ENCODE peak calls at places on chromosomes 5 and 9, in four cellular contexts. B, V, U and Z are unnamed samples.

GRCh38 chr5:95937607-95938152 is 24.0 kb downstream of the ELL2 start:
- DNase-seq in B (no peak), V (no peak), U (no peak), Z (no peak)

GRCh38 chr5:133957080-133957479 is 11.3 kb downstream of the C5orf15 start:
- DNase-seq in B (no peak), V (no peak), U (no peak), Z (no peak)

GRCh38 chr5:53679261-53679660 is 118.8 kb downstream of the NDUFS4 start:
- DNase-seq in B (no peak), V (no peak), U (no peak), Z (peak)

GRCh38 chr5:8188874-8189588 is 320.1 kb downstream of the MTRR start:
- DNase-seq in B (no peak), V (no peak), U (no peak), Z (no peak)

GRCh38 chr5:131536211-131536826 is 98.7 kb downstream of the RAPGEF6 start:
- DNase-seq in B (no peak), V (no peak), U (no peak), Z (peak)

GRCh38 chr9:37944671-37945481 is 40.9 kb upstream of the SLC25A51 start:
- DNase-seq in B (no peak), V (no peak), U (no peak), Z (no peak)

GRCh38 chr9:69324549-69325401 is at the start of gene ENTREP1:
- DNase-seq in B (peak), V (no peak), U (no peak), Z (peak)

GRCh38 chr5:142888469-142889085 is 118.4 kb downstream of the ARHGAP26 start:
- DNase-seq in B (peak), V (no peak), U (peak), Z (peak)

GRCh38 chr9:130995399-130995941 is 13.5 kb upstream of the LAMC3 start:
- DNase-seq in B (no peak), V (no peak), U (no peak), Z (peak)

GRCh38 chr5:141637693-141638419 is 1.1 kb downstream of the RELL2 start:
- DNase-seq in B (no peak), V (peak), U (peak), Z (peak)

GRCh38 chr9:77022783-77023440 is 3.5 kb downstream of the FOXB2 start:
- DNase-seq in B (no peak), V (no peak), U (no peak), Z (no peak)

GRCh38 chr9:121562261-121562780 is 62.7 kb upstream of the GGTA1 start:
- DNase-seq in B (no peak), V (no peak), U (no peak), Z (peak)

GRCh38 chr5:141511771-141512325 is 23.0 kb downstream of the PCDHGC5 start:
- DNase-seq in B (no peak), V (no peak), U (no peak), Z (no peak)

GRCh38 chr5:179577286-179577960 is 27.1 kb downstream of the RUFY1 start:
- DNase-seq in B (no peak), V (no peak), U (no peak), Z (no peak)

GRCh38 chr9:132018957-132019405 is 60.7 kb downstream of the MED27 start:
- DNase-seq in B (no peak), V (no peak), U (no peak), Z (no peak)

GRCh38 chr5:72427488-72428437 is 79.4 kb downstream of the ZNF366 start:
- DNase-seq in B (no peak), V (no peak), U (no peak), Z (peak)

GRCh38 chr9:113593682-113594281 is 130.3 kb downstream of the RGS3 start:
- DNase-seq in B (peak), V (no peak), U (peak), Z (peak)